ENCODE peak calls at places on chromosomes 4 and X, in four cellular contexts. One of them, this sample, is unnamed.

GRCh38 chrX:17170973-17171372 is 204.0 kb upstream of the NHS start:
- DNase-seq in Karpas-422: no peak
- DNase-seq in neuronal stem cell: no peak
- DNase-seq in HepG2: no peak
- DNase-seq in this sample: no peak

GRCh38 chr4:161133877-161134276 is 1029.9 kb downstream of the FSTL5 start:
- DNase-seq in HepG2: no peak
- DNase-seq in neuronal stem cell: no peak
- DNase-seq in Karpas-422: no peak
- DNase-seq in this sample: no peak

GRCh38 chr4:55866290-55866907 is 13.0 kb downstream of the EXOC1 start:
- DNase-seq in HepG2: no peak
- DNase-seq in neuronal stem cell: no peak
- DNase-seq in Karpas-422: no peak
- DNase-seq in this sample: peak; percentile 75

GRCh38 chr4:137656661-137657060 is 124.4 kb upstream of the PCDH18 start:
- DNase-seq in neuronal stem cell: no peak
- DNase-seq in Karpas-422: no peak
- DNase-seq in HepG2: no peak
- DNase-seq in this sample: no peak

GRCh38 chr4:93646225-93646930 is 182.2 kb upstream of the ATOH1 start:
- DNase-seq in Karpas-422: no peak
- DNase-seq in HepG2: no peak
- DNase-seq in neuronal stem cell: no peak
- DNase-seq in this sample: no peak

GRCh38 chr4:140150636-140150885 is 3.4 kb downstream of the MAML3 start:
- DNase-seq in neuronal stem cell: no peak
- DNase-seq in HepG2: no peak
- DNase-seq in Karpas-422: no peak
- DNase-seq in this sample: no peak

GRCh38 chrX:56978172-56978571 is 17.2 kb downstream of the SPIN3 start:
- DNase-seq in HepG2: peak; percentile 14
- DNase-seq in Karpas-422: peak; percentile 84
- DNase-seq in neuronal stem cell: no peak
- DNase-seq in this sample: peak; percentile 73

GRCh38 chr4:83316459-83317170 is 18.0 kb downstream of the HPSE start:
- DNase-seq in Karpas-422: no peak
- DNase-seq in neuronal stem cell: no peak
- DNase-seq in HepG2: no peak
- DNase-seq in this sample: no peak

GRCh38 chrX:49995021-49995731 is 72.8 kb downstream of the CLCN5 start:
- DNase-seq in neuronal stem cell: no peak
- DNase-seq in Karpas-422: no peak
- DNase-seq in HepG2: peak; percentile 30
- DNase-seq in this sample: no peak

GRCh38 chrX:149487292-149487691 is 17.8 kb downstream of the IDS start:
- DNase-seq in Karpas-422: peak; percentile 66
- DNase-seq in neuronal stem cell: no peak
- DNase-seq in HepG2: no peak
- DNase-seq in this sample: no peak

GRCh38 chr4:38313999-38314561 is 349.9 kb upstream of the KLF3 start:
- DNase-seq in Karpas-422: no peak
- DNase-seq in HepG2: no peak
- DNase-seq in neuronal stem cell: no peak
- DNase-seq in this sample: peak; percentile 28

GRCh38 chr4:15398732-15399131 is 29.1 kb upstream of the C1QTNF7 start:
- DNase-seq in HepG2: no peak
- DNase-seq in neuronal stem cell: no peak
- DNase-seq in Karpas-422: no peak
- DNase-seq in this sample: no peak

GRCh38 chr4:164595751-164596150 is 158.2 kb upstream of the SMIM31 start:
- DNase-seq in neuronal stem cell: no peak
- DNase-seq in HepG2: no peak
- DNase-seq in Karpas-422: peak; percentile 6
- DNase-seq in this sample: no peak

GRCh38 chrX:41412261-41413167 is 34.6 kb upstream of the NYX start:
- DNase-seq in Karpas-422: peak; percentile 41
- DNase-seq in neuronal stem cell: no peak
- DNase-seq in HepG2: peak; percentile 39
- DNase-seq in this sample: no peak

GRCh38 chr4:162727232-162727631 is 439.5 kb downstream of the NAF1 start:
- DNase-seq in neuronal stem cell: no peak
- DNase-seq in HepG2: peak; percentile 4
- DNase-seq in Karpas-422: peak; percentile 43
- DNase-seq in this sample: no peak

GRCh38 chr4:111204807-111205206 is 581.9 kb upstream of the PITX2 start:
- DNase-seq in neuronal stem cell: no peak
- DNase-seq in Karpas-422: no peak
- DNase-seq in HepG2: no peak
- DNase-seq in this sample: no peak

GRCh38 chr4:40564815-40565505 is 64.7 kb downstream of the RBM47 start:
- DNase-seq in neuronal stem cell: no peak
- DNase-seq in HepG2: no peak
- DNase-seq in Karpas-422: no peak
- DNase-seq in this sample: peak; percentile 13

GRCh38 chr4:147160908-147161513 is 215.3 kb upstream of the TTC29 start:
- DNase-seq in Karpas-422: peak; percentile 78
- DNase-seq in HepG2: peak; percentile 24
- DNase-seq in neuronal stem cell: peak; percentile 43
- DNase-seq in this sample: peak; percentile 47

GRCh38 chrX:72038016-72038415 is 93.7 kb downstream of the RTL5 start:
- DNase-seq in neuronal stem cell: no peak
- DNase-seq in HepG2: no peak
- DNase-seq in Karpas-422: no peak
- DNase-seq in this sample: no peak

GRCh38 chr4:56979674-56980073 is 978 bp downstream of the POLR2B start:
- DNase-seq in neuronal stem cell: no peak
- DNase-seq in Karpas-422: peak; percentile 76
- DNase-seq in HepG2: peak; percentile 31
- DNase-seq in this sample: peak; percentile 56

GRCh38 chrX:70133303-70134115 is at the start of gene IGBP1:
- DNase-seq in Karpas-422: peak; percentile 93
- DNase-seq in neuronal stem cell: peak; percentile 71
- DNase-seq in HepG2: peak; percentile 90
- DNase-seq in this sample: peak; percentile 88

GRCh38 chr4:186587416-186588018 is 32.1 kb upstream of the MTNR1A start:
- DNase-seq in HepG2: peak; percentile 48
- DNase-seq in Karpas-422: peak; percentile 65
- DNase-seq in neuronal stem cell: peak; percentile 57
- DNase-seq in this sample: peak; percentile 50

GRCh38 chr4:169208090-169208455 is 62.7 kb downstream of the SH3RF1 start:
- DNase-seq in HepG2: peak; percentile 23
- DNase-seq in Karpas-422: no peak
- DNase-seq in neuronal stem cell: peak; percentile 73
- DNase-seq in this sample: no peak

GRCh38 chr4:151098191-151098590 is 1.2 kb upstream of the RPS3A start:
- DNase-seq in neuronal stem cell: no peak
- DNase-seq in Karpas-422: no peak
- DNase-seq in HepG2: no peak
- DNase-seq in this sample: no peak

GRCh38 chr4:89514811-89515210 is 207.2 kb upstream of the GPRIN3 start:
- DNase-seq in Karpas-422: no peak
- DNase-seq in HepG2: no peak
- DNase-seq in neuronal stem cell: no peak
- DNase-seq in this sample: no peak

GRCh38 chr4:118865091-118865708 is 23.5 kb upstream of the SYNPO2 start:
- DNase-seq in HepG2: peak; percentile 56
- DNase-seq in Karpas-422: peak; percentile 83
- DNase-seq in neuronal stem cell: peak; percentile 17
- DNase-seq in this sample: peak; percentile 68

GRCh38 chr4:1002131-1002630 is 9.0 kb upstream of the SLC26A1 start:
- DNase-seq in HepG2: no peak
- DNase-seq in neuronal stem cell: no peak
- DNase-seq in Karpas-422: no peak
- DNase-seq in this sample: no peak

GRCh38 chr4:169410839-169411770 is 140.3 kb upstream of the SH3RF1 start:
- DNase-seq in HepG2: no peak
- DNase-seq in neuronal stem cell: peak; percentile 11
- DNase-seq in Karpas-422: peak; percentile 50
- DNase-seq in this sample: peak; percentile 90

GRCh38 chrX:39677987-39678840 is 419.5 kb downstream of the BCOR start:
- DNase-seq in neuronal stem cell: no peak
- DNase-seq in HepG2: no peak
- DNase-seq in Karpas-422: peak; percentile 15
- DNase-seq in this sample: no peak

GRCh38 chr4:149512489-149512888 is 303.2 kb downstream of the IQCM start:
- DNase-seq in HepG2: no peak
- DNase-seq in Karpas-422: no peak
- DNase-seq in neuronal stem cell: no peak
- DNase-seq in this sample: no peak

GRCh38 chrX:118519411-118520205 is 24.0 kb downstream of the DOCK11 start:
- DNase-seq in HepG2: no peak
- DNase-seq in Karpas-422: peak; percentile 52
- DNase-seq in neuronal stem cell: no peak
- DNase-seq in this sample: no peak

GRCh38 chr4:105149771-105150170 is 3.1 kb downstream of the TET2 start:
- DNase-seq in neuronal stem cell: no peak
- DNase-seq in Karpas-422: no peak
- DNase-seq in HepG2: no peak
- DNase-seq in this sample: no peak

GRCh38 chr4:105147226-105148151 is 813 bp downstream of the TET2 start:
- DNase-seq in neuronal stem cell: peak; percentile 42
- DNase-seq in HepG2: peak; percentile 24
- DNase-seq in Karpas-422: peak; percentile 57
- DNase-seq in this sample: peak; percentile 30

GRCh38 chr4:105153749-105154148 is 7.1 kb downstream of the TET2 start:
- DNase-seq in HepG2: no peak
- DNase-seq in Karpas-422: no peak
- DNase-seq in neuronal stem cell: no peak
- DNase-seq in this sample: no peak

GRCh38 chr4:105146286-105147219 is at the start of gene TET2:
- DNase-seq in Karpas-422: peak; percentile 93
- DNase-seq in HepG2: peak; percentile 61
- DNase-seq in neuronal stem cell: peak; percentile 58
- DNase-seq in this sample: peak; percentile 72

GRCh38 chr4:105150511-105150910 is 3.8 kb downstream of the TET2 start:
- DNase-seq in neuronal stem cell: no peak
- DNase-seq in Karpas-422: no peak
- DNase-seq in HepG2: no peak
- DNase-seq in this sample: no peak
- H3K27me3 ChIP-seq in neuronal stem cell: no peaks in the 10 kb centered on the region
- H3K27me3 ChIP-seq in Karpas-422: no peaks in the 10 kb centered on the region
- H3K27me3 ChIP-seq in HepG2: no peaks in the 10 kb centered on the region
- H3K27me3 ChIP-seq in this sample: no peaks in the 10 kb centered on the region

GRCh38 chrX:154818916-154819770 is 13.9 kb upstream of the MPP1 start:
- DNase-seq in HepG2: no peak
- DNase-seq in neuronal stem cell: no peak
- DNase-seq in Karpas-422: peak; percentile 79
- DNase-seq in this sample: no peak

GRCh38 chrX:154813801-154814200 is 8.5 kb upstream of the MPP1 start:
- DNase-seq in HepG2: no peak
- DNase-seq in neuronal stem cell: no peak
- DNase-seq in Karpas-422: no peak
- DNase-seq in this sample: no peak

GRCh38 chrX:154812341-154813101 is 7.2 kb upstream of the MPP1 start:
- DNase-seq in neuronal stem cell: no peak
- DNase-seq in HepG2: no peak
- DNase-seq in Karpas-422: no peak
- DNase-seq in this sample: no peak

GRCh38 chrX:154819771-154820341 is 14.6 kb upstream of the MPP1 start:
- DNase-seq in Karpas-422: peak; percentile 89
- DNase-seq in neuronal stem cell: no peak
- DNase-seq in HepG2: no peak
- DNase-seq in this sample: no peak

GRCh38 chrX:154815274-154815818 is 10.1 kb upstream of the MPP1 start:
- DNase-seq in HepG2: no peak
- DNase-seq in neuronal stem cell: no peak
- DNase-seq in Karpas-422: no peak
- DNase-seq in this sample: no peak
- H3K4me2 ChIP-seq in HepG2: no peak overlapping the region
- H3K4me2 ChIP-seq in neuronal stem cell: no peak overlapping the region
- H3K4me2 ChIP-seq in Karpas-422: no peak overlapping the region
- H3K4me2 ChIP-seq in this sample: no peak overlapping the region

GRCh38 chr4:11702886-11703555 is 274.3 kb upstream of the HS3ST1 start:
- DNase-seq in neuronal stem cell: no peak
- DNase-seq in Karpas-422: no peak
- DNase-seq in HepG2: no peak
- DNase-seq in this sample: no peak

GRCh38 chr4:11701978-11702377 is 273.3 kb upstream of the HS3ST1 start:
- DNase-seq in neuronal stem cell: no peak
- DNase-seq in Karpas-422: no peak
- DNase-seq in HepG2: no peak
- DNase-seq in this sample: no peak

GRCh38 chr4:11698033-11698432 is 269.3 kb upstream of the HS3ST1 start:
- DNase-seq in neuronal stem cell: no peak
- DNase-seq in Karpas-422: no peak
- DNase-seq in HepG2: no peak
- DNase-seq in this sample: no peak

GRCh38 chr4:11698846-11699590 is 270.3 kb upstream of the HS3ST1 start:
- DNase-seq in HepG2: no peak
- DNase-seq in Karpas-422: no peak
- DNase-seq in neuronal stem cell: no peak
- DNase-seq in this sample: no peak

DNA sequence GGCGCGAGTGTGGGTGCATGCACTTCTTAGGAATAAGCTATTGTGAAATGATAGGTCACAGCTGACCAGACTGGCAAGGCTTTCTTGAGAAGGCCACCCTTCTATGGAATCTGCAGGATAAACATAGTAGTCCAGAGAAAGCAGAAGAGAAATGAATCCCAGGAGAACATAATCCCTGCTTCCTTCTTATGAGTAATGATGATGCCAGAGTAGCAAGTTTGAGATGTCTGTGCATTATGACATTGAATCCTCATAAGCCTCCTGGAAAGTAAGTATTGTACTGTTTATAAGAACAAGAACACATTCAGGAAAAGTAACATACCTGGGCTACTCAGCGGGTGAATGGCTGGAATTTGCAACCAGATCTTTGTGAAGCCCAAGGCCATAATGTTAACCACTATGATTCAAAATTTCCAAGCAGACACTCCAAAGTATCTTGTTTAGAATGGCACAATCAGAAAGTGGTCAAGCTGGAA is 272.1 kb upstream of the HS3ST1 start:
- DNase-seq in Karpas-422: no peak
- DNase-seq in neuronal stem cell: no peak
- DNase-seq in HepG2: no peak
- DNase-seq in this sample: no peak
- H3K4me1 ChIP-seq in Karpas-422: no peaks in the 10 kb centered on the region
- H3K4me1 ChIP-seq in neuronal stem cell: no peaks in the 10 kb centered on the region
- H3K4me1 ChIP-seq in HepG2: no peaks in the 10 kb centered on the region
- H3K4me1 ChIP-seq in this sample: no peaks in the 10 kb centered on the region

GRCh38 chr4:8682296-8682695 is 89.7 kb downstream of the CPZ start:
- DNase-seq in HepG2: no peak
- DNase-seq in Karpas-422: no peak
- DNase-seq in neuronal stem cell: no peak
- DNase-seq in this sample: no peak

GRCh38 chr4:8681391-8681790 is 88.8 kb downstream of the CPZ start:
- DNase-seq in neuronal stem cell: no peak
- DNase-seq in HepG2: no peak
- DNase-seq in Karpas-422: no peak
- DNase-seq in this sample: no peak

GRCh38 chr4:8682725-8683124 is 90.2 kb downstream of the CPZ start:
- DNase-seq in HepG2: no peak
- DNase-seq in neuronal stem cell: no peak
- DNase-seq in Karpas-422: no peak
- DNase-seq in this sample: no peak

GRCh38 chr4:8685831-8686230 is 93.3 kb downstream of the CPZ start:
- DNase-seq in Karpas-422: no peak
- DNase-seq in HepG2: no peak
- DNase-seq in neuronal stem cell: no peak
- DNase-seq in this sample: no peak

GRCh38 chr4:8683462-8683861 is 90.9 kb downstream of the CPZ start:
- DNase-seq in Karpas-422: no peak
- DNase-seq in HepG2: no peak
- DNase-seq in neuronal stem cell: no peak
- DNase-seq in this sample: no peak
- H3K27me3 ChIP-seq in Karpas-422: no peaks in the 10 kb centered on the region
- H3K27me3 ChIP-seq in HepG2: peaks cover 30% of the 10 kb centered on the region
- H3K27me3 ChIP-seq in neuronal stem cell: no peaks in the 10 kb centered on the region
- H3K27me3 ChIP-seq in this sample: peaks cover 87% of the 10 kb centered on the region

This sample was measured in MM.1S.